ENCODE peak calls at places on chromosomes 11 and 22, in ten cellular contexts. W is neural crest cell, F is osteoblast, Z is BJ, O is HFF-Myc, A is sigmoid colon, D is astrocyte, Q is H1, U is GM13976, C is fibroblast of pulmonary artery. R is an unnamed sample.

GRCh38 chr11:67642148-67642475 is 2.5 kb upstream of the TBX10 start:
- DNase-seq in W (no peak), F (peak; percentile 77), Z (no peak), O (no peak), A (peak; percentile 35), D (no peak), Q (no peak), U (no peak), C (no peak), R (no peak)

GRCh38 chr11:126992804-126993111 is 7.8 kb downstream of the KIRREL3 start:
- DNase-seq in W (no peak), F (peak; percentile 80), Z (peak; percentile 88), O (no peak), A (no peak), D (peak; percentile 98), Q (no peak), U (no peak), C (peak; percentile 69), R (no peak)

GRCh38 chr11:43547411-43547718 is 133.2 kb upstream of the HSD17B12 start:
- DNase-seq in W (no peak), F (no peak), Z (no peak), O (no peak), A (no peak), D (no peak), Q (peak; percentile 54), U (no peak), C (no peak), R (no peak)

GRCh38 chr11:78188809-78189724 is at the start of gene USP35:
- DNase-seq in W (no peak), F (peak; percentile 80), Z (no peak), O (no peak), A (peak; percentile 62), D (no peak), Q (no peak), U (no peak), C (no peak), R (no peak)

GRCh38 chr22:37492428-37493344 is 6.5 kb upstream of the MFNG start:
- DNase-seq in W (no peak), F (peak; percentile 97), Z (no peak), O (no peak), A (no peak), D (peak; percentile 29), Q (peak; percentile 84), U (peak; percentile 81), C (peak; percentile 63), R (no peak)

GRCh38 chr11:24078056-24078455 is 418.8 kb upstream of the LUZP2 start:
- DNase-seq in W (no peak), F (no peak), Z (no peak), O (no peak), A (no peak), D (no peak), Q (no peak), U (no peak), C (no peak), R (no peak)

GRCh38 chr22:42299586-42300285 is 29.3 kb upstream of the TCF20 start:
- DNase-seq in W (peak; percentile 40), F (no peak), Z (no peak), O (no peak), A (no peak), D (no peak), Q (no peak), U (no peak), C (no peak), R (no peak)

GRCh38 chr22:46444390-46444854 is 93.0 kb downstream of the CELSR1 start:
- DNase-seq in W (no peak), F (no peak), Z (no peak), O (no peak), A (no peak), D (no peak), Q (no peak), U (no peak), C (no peak), R (no peak)

GRCh38 chr22:37279469-37279868 is 2.8 kb upstream of the CYTH4 start:
- DNase-seq in W (no peak), F (peak; percentile 68), Z (no peak), O (no peak), A (no peak), D (peak; percentile 79), Q (no peak), U (no peak), C (peak; percentile 35), R (no peak)

GRCh38 chr22:17633217-17633997 is 4.9 kb upstream of the ATP6V1E1 start:
- DNase-seq in W (no peak), F (peak; percentile 82), Z (peak; percentile 57), O (no peak), A (no peak), D (peak; percentile 92), Q (no peak), U (no peak), C (peak; percentile 73), R (no peak)

GRCh38 chr11:5004429-5005274 is 10.0 kb downstream of the OR51L1 start:
- DNase-seq in W (peak; percentile 53), F (no peak), Z (peak; percentile 1), O (peak; percentile 9), A (no peak), D (peak; percentile 21), Q (peak; percentile 70), U (peak; percentile 16), C (peak; percentile 72), R (no peak)

GRCh38 chr11:119699227-119699626 is 29.8 kb downstream of the NECTIN1 start:
- DNase-seq in W (no peak), F (no peak), Z (no peak), O (no peak), A (no peak), D (no peak), Q (no peak), U (no peak), C (peak; percentile 31), R (no peak)

GRCh38 chr22:49566693-49567092 is 261.0 kb downstream of the BRD1 start:
- DNase-seq in W (no peak), F (peak; percentile 72), Z (no peak), O (no peak), A (peak; percentile 36), D (no peak), Q (peak; percentile 39), U (no peak), C (no peak), R (peak; percentile 63)

GRCh38 chr11:2791521-2792375 is 92.0 kb upstream of the KCNQ1OT1 start:
- DNase-seq in W (no peak), F (peak; percentile 75), Z (no peak), O (no peak), A (peak; percentile 62), D (no peak), Q (peak; percentile 53), U (no peak), C (no peak), R (peak; percentile 82)

GRCh38 chr11:114348200-114349191 is 51.8 kb downstream of the C11orf71 start:
- DNase-seq in W (peak; percentile 40), F (no peak), Z (peak; percentile 19), O (peak; percentile 59), A (no peak), D (peak; percentile 33), Q (peak; percentile 63), U (no peak), C (peak; percentile 87), R (no peak)

GRCh38 chr11:116929393-116930090 is 92.1 kb upstream of the APOA1 start:
- DNase-seq in W (no peak), F (no peak), Z (no peak), O (no peak), A (no peak), D (peak; percentile 21), Q (no peak), U (no peak), C (peak; percentile 35), R (no peak)

GRCh38 chr11:115739878-115740277 is 235.7 kb upstream of the CADM1 start:
- DNase-seq in W (no peak), F (no peak), Z (no peak), O (no peak), A (no peak), D (no peak), Q (no peak), U (no peak), C (no peak), R (no peak)

GRCh38 chr11:20000393-20001134 is 159.7 kb downstream of the DBX1 start:
- DNase-seq in W (peak; percentile 46), F (no peak), Z (no peak), O (no peak), A (no peak), D (no peak), Q (peak; percentile 72), U (no peak), C (no peak), R (no peak)

GRCh38 chr11:125300791-125301218 is 136.3 kb downstream of the PKNOX2 start:
- DNase-seq in W (no peak), F (peak; percentile 86), Z (peak; percentile 27), O (peak; percentile 40), A (no peak), D (peak; percentile 91), Q (no peak), U (no peak), C (peak; percentile 89), R (no peak)

GRCh38 chr22:39215430-39216142 is 29.2 kb downstream of the PDGFB start:
- DNase-seq in W (no peak), F (peak; percentile 50), Z (no peak), O (no peak), A (peak; percentile 29), D (no peak), Q (peak; percentile 67), U (peak; percentile 70), C (no peak), R (peak; percentile 52)
- TF ChIP-seq CTCF in W (peak; percentile 47), F (peak; percentile 31), Z (peak; percentile 23), O (peak; percentile 43), A (no peak), D (no peak), Q (peak; percentile 79), U (peak; percentile 20), C (peak; percentile 38), R (peak; percentile 54)

DNA sequence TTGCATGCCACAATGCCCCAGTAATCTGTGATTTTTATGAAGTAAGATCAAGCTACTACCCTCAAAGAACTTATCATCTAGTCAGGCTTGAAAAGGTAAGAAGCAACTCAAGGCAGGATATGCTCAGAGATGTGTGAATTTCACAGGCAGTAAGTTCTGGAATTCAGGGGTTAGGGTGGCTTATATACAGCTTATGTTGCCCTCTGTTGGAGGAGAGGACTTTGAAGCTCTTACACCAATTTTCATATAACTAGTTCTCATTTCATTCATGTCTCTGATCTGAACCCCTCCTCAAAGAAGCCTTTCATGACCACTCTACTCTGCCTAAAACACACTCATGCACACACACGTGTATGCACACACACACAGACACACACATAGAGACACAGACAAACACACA is 220.5 kb upstream of the ZBED5 start:
- DNase-seq in W (no peak), F (no peak), Z (no peak), O (no peak), A (no peak), D (no peak), Q (no peak), U (no peak), C (peak; percentile 20), R (no peak)
- TF ChIP-seq CTCF in W (no peak), F (peak; percentile 24), Z (peak; percentile 7), O (peak; percentile 6), A (peak; percentile 33), D (peak; percentile 12), Q (no peak), U (no peak), C (no peak), R (peak; percentile 54)

GRCh38 chr22:29259253-29259899 is 8.4 kb downstream of the RHBDD3 start:
- DNase-seq in W (no peak), F (peak; percentile 68), Z (no peak), O (no peak), A (no peak), D (no peak), Q (no peak), U (peak; percentile 37), C (no peak), R (no peak)
- TF ChIP-seq CTCF in W (no peak), F (no peak), Z (no peak), O (peak; percentile 21), A (no peak), D (no peak), Q (peak; percentile 61), U (no peak), C (peak; percentile 8), R (peak; percentile 27)

GRCh38 chr22:25110846-25111578 is 88.6 kb upstream of the CRYBB3 start:
- DNase-seq in W (peak; percentile 50), F (peak; percentile 97), Z (peak; percentile 17), O (peak; percentile 42), A (peak; percentile 77), D (peak; percentile 72), Q (peak; percentile 81), U (peak; percentile 77), C (peak; percentile 91), R (peak; percentile 93)
- TF ChIP-seq CTCF in W (peak; percentile 62), F (peak; percentile 65), Z (peak; percentile 68), O (peak; percentile 63), A (peak; percentile 37), D (peak; percentile 50), Q (peak; percentile 59), U (no peak), C (peak; percentile 78), R (peak; percentile 82)

R was measured in chondrocyte.